ENCODE peak calls at places on chromosome 16, in seven cellular contexts. E, A, P, N, G, Q and C are unnamed samples. For H3K36me3, the result is how much of the 10 kb centered on the place peaks cover.

GRCh38 chr16:10250137-10250850 is 68.1 kb upstream of the GRIN2A start:
- DNase-seq in E (peak), A (no peak), P (no peak), N (no peak), G (no peak), Q (no peak), C (peak)

GRCh38 chr16:53968454-53968853 is 264.5 kb downstream of the FTO start:
- DNase-seq in E (no peak), A (no peak), P (no peak), N (no peak), G (no peak), Q (no peak), C (no peak)

GRCh38 chr16:50711862-50712567 is 18.6 kb downstream of the NOD2 start:
- DNase-seq in E (no peak), A (peak), P (peak), N (no peak), G (no peak), Q (no peak), C (peak)

GRCh38 chr16:67459066-67459857 is 21.7 kb downstream of the ATP6V0D1 start:
- DNase-seq in E (peak), A (peak), P (peak), N (no peak), G (no peak), Q (no peak), C (peak)

GRCh38 chr16:31193874-31194273 is 8.7 kb downstream of the PYCARD start:
- DNase-seq in E (no peak), A (no peak), P (no peak), N (no peak), G (no peak), Q (no peak), C (no peak)

GRCh38 chr16:62036807-62037135 is 533 bp upstream of the CDH8 start:
- DNase-seq in E (no peak), A (no peak), P (no peak), N (no peak), G (no peak), Q (no peak), C (no peak)

GRCh38 chr16:82605863-82606620 is 20.7 kb upstream of the CDH13 start:
- DNase-seq in E (no peak), A (no peak), P (no peak), N (no peak), G (no peak), Q (no peak), C (no peak)

GRCh38 chr16:46972429-46972970 is 974 bp downstream of the DNAJA2 start:
- DNase-seq in E (no peak), A (no peak), P (no peak), N (no peak), G (no peak), Q (no peak), C (no peak)

GRCh38 chr16:29705030-29705429 is 26.1 kb downstream of the QPRT start:
- DNase-seq in E (no peak), A (no peak), P (no peak), N (no peak), G (no peak), Q (no peak), C (no peak)

GRCh38 chr16:10618710-10619209 is 38.4 kb upstream of the EMP2 start:
- DNase-seq in E (no peak), A (no peak), P (no peak), N (no peak), G (no peak), Q (no peak), C (peak)

GRCh38 chr16:50547340-50547865 is 793 bp upstream of the NKD1 start:
- DNase-seq in E (peak), A (no peak), P (no peak), N (peak), G (no peak), Q (no peak), C (peak)

GRCh38 chr16:21300309-21301167 is 22.4 kb upstream of the CRYM start:
- DNase-seq in E (peak), A (peak), P (peak), N (peak), G (peak), Q (peak), C (peak)

GRCh38 chr16:70453891-70454220 is 539 bp upstream of the FCSK start:
- DNase-seq in E (no peak), A (no peak), P (no peak), N (no peak), G (no peak), Q (no peak), C (no peak)

GRCh38 chr16:53024045-53024444 is 28.7 kb downstream of the CHD9NB start:
- DNase-seq in E (no peak), A (no peak), P (no peak), N (no peak), G (no peak), Q (no peak), C (no peak)

GRCh38 chr16:31177136-31177535 is 2.8 kb upstream of the FUS start:
- DNase-seq in E (no peak), A (no peak), P (no peak), N (no peak), G (no peak), Q (no peak), C (no peak)

GRCh38 chr16:22782299-22782698 is 31.7 kb upstream of the HS3ST2 start:
- DNase-seq in E (no peak), A (no peak), P (peak), N (peak), G (no peak), Q (no peak), C (no peak)

GRCh38 chr16:8855051-8855786 is 13.6 kb downstream of the CARHSP1 start:
- DNase-seq in E (no peak), A (no peak), P (no peak), N (no peak), G (no peak), Q (no peak), C (no peak)

GRCh38 chr16:9797306-9797705 is 384.9 kb downstream of the GRIN2A start:
- DNase-seq in E (no peak), A (peak), P (no peak), N (no peak), G (no peak), Q (no peak), C (no peak)

GRCh38 chr16:12547608-12547922 is 256.1 kb downstream of the CPPED1 start:
- DNase-seq in E (no peak), A (no peak), P (no peak), N (no peak), G (no peak), Q (no peak), C (no peak)

GRCh38 chr16:68232335-68232734 is 3.6 kb downstream of the ESRP2 start:
- DNase-seq in E (no peak), A (no peak), P (peak), N (no peak), G (no peak), Q (no peak), C (no peak)

GRCh38 chr16:85996843-85997242 is 97.9 kb downstream of the IRF8 start:
- DNase-seq in E (no peak), A (no peak), P (no peak), N (no peak), G (no peak), Q (no peak), C (no peak)

GRCh38 chr16:68263559-68264127 is 683 bp upstream of the SLC7A6 start:
- DNase-seq in E (no peak), A (no peak), P (no peak), N (no peak), G (no peak), Q (no peak), C (no peak)

GRCh38 chr16:73176577-73177013 is 128.7 kb upstream of the ZFHX3 start:
- DNase-seq in E (no peak), A (no peak), P (no peak), N (no peak), G (no peak), Q (no peak), C (no peak)

GRCh38 chr16:11354733-11355574 is 9.7 kb downstream of the RMI2 start:
- DNase-seq in E (no peak), A (no peak), P (no peak), N (no peak), G (no peak), Q (no peak), C (no peak)

GRCh38 chr16:51440096-51440495 is 289.0 kb upstream of the SALL1 start:
- DNase-seq in E (no peak), A (no peak), P (no peak), N (no peak), G (no peak), Q (no peak), C (no peak)

GRCh38 chr16:69327585-69328310 is 2.6 kb downstream of the PDF start:
- DNase-seq in E (no peak), A (no peak), P (no peak), N (no peak), G (no peak), Q (no peak), C (no peak)

GRCh38 chr16:84803146-84803545 is 16.6 kb upstream of the CRISPLD2 start:
- DNase-seq in E (no peak), A (no peak), P (no peak), N (no peak), G (no peak), Q (no peak), C (no peak)

GRCh38 chr16:86540894-86541293 is 14.1 kb downstream of the MTHFSD start:
- DNase-seq in E (no peak), A (no peak), P (no peak), N (no peak), G (no peak), Q (no peak), C (no peak)

GRCh38 chr16:90000733-90001427 is 18.4 kb downstream of the DBNDD1 start:
- DNase-seq in E (no peak), A (no peak), P (no peak), N (no peak), G (no peak), Q (no peak), C (no peak)

GRCh38 chr16:83952587-83952939 is 477 bp upstream of the OSGIN1 start:
- DNase-seq in E (peak), A (no peak), P (no peak), N (no peak), G (no peak), Q (no peak), C (peak)

GRCh38 chr16:89722392-89723278 is 1.3 kb downstream of the ZNF276 start:
- DNase-seq in E (peak), A (peak), P (peak), N (peak), G (peak), Q (no peak), C (peak)

GRCh38 chr16:48586083-48586482 is 23.9 kb downstream of the N4BP1 start:
- DNase-seq in E (no peak), A (no peak), P (no peak), N (no peak), G (no peak), Q (no peak), C (no peak)

GRCh38 chr16:73916839-73917594 is 379.6 kb upstream of the PSMD7 start:
- DNase-seq in E (no peak), A (no peak), P (peak), N (no peak), G (no peak), Q (no peak), C (no peak)

GRCh38 chr16:14369734-14370598 is 260.1 kb downstream of the PARN start:
- DNase-seq in E (no peak), A (peak), P (peak), N (peak), G (no peak), Q (no peak), C (no peak)

GRCh38 chr16:67804853-67805542 is 1.4 kb downstream of the RANBP10 start:
- DNase-seq in E (no peak), A (no peak), P (no peak), N (no peak), G (no peak), Q (no peak), C (no peak)

GRCh38 chr16:372584-372983 is 2.2 kb upstream of the MRPL28 start:
- DNase-seq in E (no peak), A (no peak), P (no peak), N (no peak), G (no peak), Q (no peak), C (no peak)

GRCh38 chr16:374616-374926 is 4.2 kb upstream of the MRPL28 start:
- DNase-seq in E (no peak), A (no peak), P (no peak), N (no peak), G (no peak), Q (no peak), C (no peak)

GRCh38 chr16:375212-375611 is 4.9 kb upstream of the MRPL28 start:
- DNase-seq in E (no peak), A (no peak), P (no peak), N (no peak), G (no peak), Q (no peak), C (no peak)

GRCh38 chr16:373020-373598 is 2.8 kb upstream of the MRPL28 start:
- DNase-seq in E (no peak), A (no peak), P (no peak), N (no peak), G (no peak), Q (no peak), C (no peak)

DNA sequence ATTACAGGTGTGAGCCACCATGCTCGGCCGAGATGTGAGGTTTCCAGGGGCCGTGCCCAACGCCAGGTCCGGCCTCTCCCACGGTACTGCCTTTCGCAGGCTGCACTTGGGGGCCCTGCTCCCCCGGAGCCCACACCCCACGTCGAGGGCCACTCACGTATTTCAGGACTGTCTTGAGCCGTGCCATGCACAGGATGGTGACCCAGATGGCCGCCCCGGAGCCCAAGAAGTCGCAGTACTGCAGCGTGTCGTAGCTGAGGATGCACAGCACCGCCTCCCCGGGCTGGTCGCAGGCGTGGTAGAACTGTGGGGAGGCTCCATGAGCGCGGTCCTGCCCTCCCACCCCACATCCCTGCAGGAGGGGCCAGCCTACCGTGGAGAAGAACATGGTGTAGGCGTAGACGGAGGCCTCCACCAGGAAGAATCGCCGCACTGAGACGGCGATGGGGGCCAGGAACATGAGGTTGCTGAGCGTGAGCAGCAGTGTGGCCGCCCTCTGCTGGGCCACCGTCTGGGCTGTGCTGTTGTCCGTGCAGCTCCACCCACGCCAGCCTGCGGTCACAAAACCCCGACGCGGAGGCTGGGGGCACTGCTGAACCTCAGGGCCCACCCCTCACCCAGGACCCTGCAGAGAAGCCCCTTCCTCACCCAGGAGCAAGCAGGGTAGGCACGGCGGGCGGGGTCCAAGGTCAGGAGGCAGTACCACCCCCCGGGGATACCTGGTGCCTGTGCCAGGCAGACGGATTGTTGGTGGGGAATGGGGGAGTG is 3.7 kb upstream of the MRPL28 start:
- DNase-seq in E (no peak), A (no peak), P (no peak), N (no peak), G (no peak), Q (no peak), C (no peak)
- H3K36me3 ChIP-seq in E (under half), A (half or more), P (under half), N (under half), G (under half), Q (under half), C (under half)

GRCh38 chr16:55505333-55506015 is 3.4 kb upstream of the LPCAT2 start:
- DNase-seq in E (no peak), A (no peak), P (no peak), N (no peak), G (no peak), Q (no peak), C (no peak)
- TF ChIP-seq POLR2A in E (no peak), A (no peak), P (no peak), N (no peak), G (no peak), Q (no peak), C (no peak)

DNA sequence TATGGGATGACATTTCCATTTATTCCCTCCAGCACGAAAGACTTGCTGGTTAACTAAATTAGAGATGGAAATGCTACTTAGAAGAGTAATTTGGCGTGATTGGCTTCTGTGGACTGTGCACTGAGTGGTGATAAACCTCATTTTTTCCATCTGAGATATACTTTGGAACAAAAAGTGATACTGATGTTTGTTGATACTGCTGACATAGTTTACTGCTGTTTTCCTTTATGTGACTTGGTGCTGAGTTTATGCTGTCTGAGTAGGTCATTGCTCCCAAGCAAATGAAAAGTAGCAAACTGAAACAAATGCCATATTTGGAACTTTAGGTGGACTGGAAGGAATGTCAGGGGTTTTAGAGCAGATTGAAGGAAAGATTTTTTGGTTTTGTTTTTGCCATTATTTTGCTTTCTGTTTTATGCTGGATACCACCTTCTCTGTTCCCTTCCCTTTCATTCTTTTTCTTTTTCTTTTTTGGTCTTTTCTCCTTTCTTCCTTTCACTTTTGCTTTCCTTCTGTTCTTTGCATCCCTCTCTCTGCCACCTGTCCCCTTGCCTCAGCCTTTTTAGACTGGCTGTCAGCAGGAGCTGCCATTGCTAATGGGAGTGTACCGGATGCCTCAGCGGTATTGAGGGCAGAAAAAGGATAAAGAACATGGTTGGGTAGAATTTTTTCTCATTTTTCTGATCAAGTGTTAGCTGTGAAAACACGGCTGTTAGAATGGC is 41.8 kb downstream of the NUP93 start:
- DNase-seq in E (no peak), A (no peak), P (no peak), N (no peak), G (no peak), Q (no peak), C (no peak)
- H3K36me3 ChIP-seq in E (under half), A (under half), P (under half), N (under half), G (under half), Q (under half), C (under half)

DNA sequence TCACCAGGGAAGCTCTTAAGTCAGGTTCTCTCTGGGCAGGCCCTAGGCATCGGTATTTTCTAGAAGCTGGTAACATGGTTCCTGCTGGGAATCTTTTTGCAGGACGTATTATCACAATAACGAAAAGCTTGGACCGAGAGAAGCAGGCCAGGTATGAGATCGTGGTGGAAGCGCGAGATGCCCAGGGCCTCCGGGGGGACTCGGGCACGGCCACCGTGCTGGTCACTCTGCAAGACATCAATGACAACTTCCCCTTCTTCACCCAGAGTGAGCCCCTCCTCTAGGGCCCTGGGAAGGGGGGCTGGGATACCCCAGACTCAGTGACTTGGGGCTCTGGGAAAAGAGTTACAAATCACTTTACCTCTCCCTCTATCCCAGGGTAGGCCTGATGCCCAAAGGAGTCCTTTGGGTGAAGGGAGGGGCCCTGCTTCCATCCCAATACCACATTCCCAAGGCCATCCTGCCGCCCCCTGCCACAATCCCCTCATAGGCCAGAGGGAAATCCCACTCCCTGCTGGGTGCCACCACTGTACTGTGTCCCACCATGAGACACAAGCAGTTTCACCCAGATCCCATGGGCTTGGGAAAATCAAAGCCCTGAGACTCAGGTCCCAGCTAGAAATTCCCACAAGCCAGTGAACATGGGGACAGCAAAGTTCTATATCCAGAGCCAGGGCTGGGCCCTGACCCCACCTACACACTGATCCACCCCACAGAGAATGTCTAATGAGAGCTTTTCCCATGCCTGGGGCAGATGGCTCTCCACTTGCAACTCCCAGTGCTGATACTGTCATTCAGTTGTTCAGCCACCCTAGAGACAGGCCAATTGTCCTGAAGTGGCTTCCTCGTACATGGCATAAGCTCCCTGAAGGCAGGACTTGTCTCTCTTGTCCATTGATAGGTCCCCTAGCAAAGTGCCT is 23.0 kb downstream of the CDH5 start:
- DNase-seq in E (no peak), A (no peak), P (no peak), N (no peak), G (no peak), Q (no peak), C (no peak)
- TF ChIP-seq POLR2A in E (no peak), A (no peak), P (no peak), N (no peak), G (no peak), Q (no peak), C (no peak)

GRCh38 chr16:19230575-19230974 is 55.0 kb upstream of the CLEC19A start:
- DNase-seq in E (no peak), A (no peak), P (no peak), N (no peak), G (no peak), Q (no peak), C (no peak)
- H3K36me3 ChIP-seq in E (under half), A (under half), P (under half), N (under half), G (under half), Q (under half), C (under half)

DNA sequence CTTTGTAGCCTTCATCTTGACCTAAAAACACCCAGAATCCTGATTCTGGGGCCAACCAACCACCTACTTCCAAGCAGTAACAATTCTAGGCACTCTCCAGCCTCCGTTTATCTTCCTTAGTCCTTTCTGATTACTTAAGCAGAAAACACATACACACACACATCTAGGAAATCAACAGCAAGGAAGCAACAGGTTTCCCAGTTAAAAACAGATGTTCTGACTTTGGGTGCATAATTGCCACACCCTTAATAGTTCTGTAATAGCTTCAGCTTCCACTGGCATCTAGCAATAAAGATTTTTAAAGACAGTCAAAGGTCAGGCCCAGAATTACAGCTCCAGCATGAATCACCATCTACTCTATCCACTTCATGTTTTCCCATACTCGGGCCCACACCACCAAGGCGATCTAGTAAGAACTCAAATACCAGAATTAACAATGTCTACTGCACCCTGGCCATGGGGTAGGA is 2.6 kb downstream of the ARHGAP17 start:
- DNase-seq in E (no peak), A (no peak), P (no peak), N (no peak), G (no peak), Q (no peak), C (no peak)
- TF ChIP-seq POLR2A in E (no peak), A (no peak), P (no peak), N (no peak), G (no peak), Q (no peak), C (no peak)

GRCh38 chr16:75005697-75006096 is 6.9 kb downstream of the ZNRF1 start:
- DNase-seq in E (no peak), A (no peak), P (no peak), N (no peak), G (no peak), Q (no peak), C (no peak)
- H3K36me3 ChIP-seq in E (under half), A (under half), P (under half), N (under half), G (under half), Q (under half), C (under half)